ENCODE peak calls at places on chromosomes 6 and 20, in nine cellular contexts. One of them, this sample, is unnamed.

GRCh38 chr20:19868383-19868782 is 110.3 kb downstream of the RIN2 start:
- DNase-seq in adrenal gland: no peak
- DNase-seq in psoas muscle: no peak
- DNase-seq in Panc1: no peak
- DNase-seq in H9: no peak
- DNase-seq in A549: no peak
- DNase-seq in PC-3: no peak
- DNase-seq in colonic mucosa: no peak
- DNase-seq in brain microvascular endothelial cell: no peak
- DNase-seq in this sample: no peak

GRCh38 chr6:144158133-144158532 is 7.8 kb downstream of the STX11 start:
- DNase-seq in colonic mucosa: no peak
- DNase-seq in psoas muscle: no peak
- DNase-seq in A549: peak
- DNase-seq in H9: no peak
- DNase-seq in PC-3: peak
- DNase-seq in Panc1: no peak
- DNase-seq in brain microvascular endothelial cell: peak
- DNase-seq in adrenal gland: peak
- DNase-seq in this sample: peak

GRCh38 chr20:38115896-38116295 is 49.2 kb downstream of the TGM2 start:
- DNase-seq in psoas muscle: no peak
- DNase-seq in H9: no peak
- DNase-seq in colonic mucosa: no peak
- DNase-seq in adrenal gland: no peak
- DNase-seq in PC-3: no peak
- DNase-seq in Panc1: no peak
- DNase-seq in A549: no peak
- DNase-seq in brain microvascular endothelial cell: no peak
- DNase-seq in this sample: no peak

GRCh38 chr20:37879003-37879599 is 23.8 kb upstream of the VSTM2L start:
- DNase-seq in H9: no peak
- DNase-seq in brain microvascular endothelial cell: no peak
- DNase-seq in adrenal gland: no peak
- DNase-seq in Panc1: no peak
- DNase-seq in colonic mucosa: no peak
- DNase-seq in psoas muscle: peak
- DNase-seq in A549: no peak
- DNase-seq in PC-3: no peak
- DNase-seq in this sample: no peak

GRCh38 chr6:17504005-17504404 is 96.1 kb upstream of the FAM8A1 start:
- DNase-seq in Panc1: no peak
- DNase-seq in colonic mucosa: no peak
- DNase-seq in adrenal gland: no peak
- DNase-seq in A549: no peak
- DNase-seq in PC-3: no peak
- DNase-seq in brain microvascular endothelial cell: no peak
- DNase-seq in psoas muscle: no peak
- DNase-seq in H9: no peak
- DNase-seq in this sample: no peak

GRCh38 chr20:3235661-3236324 is 3.2 kb downstream of the SLC4A11 start:
- DNase-seq in brain microvascular endothelial cell: no peak
- DNase-seq in Panc1: no peak
- DNase-seq in H9: no peak
- DNase-seq in PC-3: peak
- DNase-seq in psoas muscle: no peak
- DNase-seq in adrenal gland: no peak
- DNase-seq in A549: no peak
- DNase-seq in colonic mucosa: no peak
- DNase-seq in this sample: peak

GRCh38 chr6:80547827-80548226 is 441.4 kb downstream of the BCKDHB start:
- DNase-seq in colonic mucosa: no peak
- DNase-seq in A549: no peak
- DNase-seq in Panc1: no peak
- DNase-seq in H9: no peak
- DNase-seq in PC-3: peak
- DNase-seq in psoas muscle: no peak
- DNase-seq in adrenal gland: no peak
- DNase-seq in brain microvascular endothelial cell: peak
- DNase-seq in this sample: no peak

GRCh38 chr6:23218751-23219150 is 649.4 kb downstream of the HDGFL1 start:
- DNase-seq in PC-3: no peak
- DNase-seq in A549: no peak
- DNase-seq in Panc1: no peak
- DNase-seq in psoas muscle: no peak
- DNase-seq in adrenal gland: no peak
- DNase-seq in H9: peak
- DNase-seq in brain microvascular endothelial cell: no peak
- DNase-seq in colonic mucosa: no peak
- DNase-seq in this sample: no peak

GRCh38 chr6:53290547-53291510 is 57.9 kb downstream of the ELOVL5 start:
- DNase-seq in adrenal gland: no peak
- DNase-seq in A549: no peak
- DNase-seq in colonic mucosa: no peak
- DNase-seq in PC-3: no peak
- DNase-seq in psoas muscle: no peak
- DNase-seq in brain microvascular endothelial cell: no peak
- DNase-seq in Panc1: no peak
- DNase-seq in H9: no peak
- DNase-seq in this sample: no peak

GRCh38 chr20:23637282-23638221 is at the start of gene CST3:
- DNase-seq in adrenal gland: peak
- DNase-seq in PC-3: peak
- DNase-seq in Panc1: peak
- DNase-seq in colonic mucosa: peak
- DNase-seq in psoas muscle: peak
- DNase-seq in A549: peak
- DNase-seq in H9: peak
- DNase-seq in brain microvascular endothelial cell: peak
- DNase-seq in this sample: peak

GRCh38 chr6:157885211-157885788 is 62.3 kb downstream of the SNX9 start:
- DNase-seq in psoas muscle: no peak
- DNase-seq in brain microvascular endothelial cell: no peak
- DNase-seq in colonic mucosa: no peak
- DNase-seq in adrenal gland: no peak
- DNase-seq in PC-3: no peak
- DNase-seq in Panc1: no peak
- DNase-seq in H9: no peak
- DNase-seq in A549: no peak
- DNase-seq in this sample: no peak

GRCh38 chr6:105397987-105398386 is 4.9 kb downstream of the PREP start:
- DNase-seq in colonic mucosa: no peak
- DNase-seq in H9: no peak
- DNase-seq in PC-3: no peak
- DNase-seq in brain microvascular endothelial cell: no peak
- DNase-seq in A549: no peak
- DNase-seq in adrenal gland: no peak
- DNase-seq in psoas muscle: no peak
- DNase-seq in Panc1: no peak
- DNase-seq in this sample: no peak

GRCh38 chr6:28303570-28303969 is 22.2 kb downstream of the PGBD1 start:
- DNase-seq in brain microvascular endothelial cell: no peak
- DNase-seq in adrenal gland: no peak
- DNase-seq in PC-3: no peak
- DNase-seq in H9: no peak
- DNase-seq in A549: no peak
- DNase-seq in psoas muscle: no peak
- DNase-seq in Panc1: no peak
- DNase-seq in colonic mucosa: no peak
- DNase-seq in this sample: no peak

GRCh38 chr20:40323411-40323810 is 365.6 kb downstream of the MAFB start:
- DNase-seq in Panc1: no peak
- DNase-seq in brain microvascular endothelial cell: no peak
- DNase-seq in H9: no peak
- DNase-seq in colonic mucosa: no peak
- DNase-seq in adrenal gland: peak
- DNase-seq in A549: no peak
- DNase-seq in psoas muscle: no peak
- DNase-seq in PC-3: no peak
- DNase-seq in this sample: peak

GRCh38 chr6:133698272-133698671 is 190.6 kb upstream of the TCF21 start:
- DNase-seq in A549: no peak
- DNase-seq in H9: no peak
- DNase-seq in psoas muscle: no peak
- DNase-seq in Panc1: no peak
- DNase-seq in adrenal gland: no peak
- DNase-seq in colonic mucosa: no peak
- DNase-seq in PC-3: no peak
- DNase-seq in brain microvascular endothelial cell: no peak
- DNase-seq in this sample: no peak

GRCh38 chr20:63738687-63739128 is 868 bp upstream of the SLC2A4RG start:
- DNase-seq in psoas muscle: peak
- DNase-seq in H9: peak
- DNase-seq in colonic mucosa: peak
- DNase-seq in Panc1: no peak
- DNase-seq in adrenal gland: peak
- DNase-seq in A549: no peak
- DNase-seq in brain microvascular endothelial cell: no peak
- DNase-seq in PC-3: no peak
- DNase-seq in this sample: no peak

GRCh38 chr20:62694868-62695267 is 13.8 kb upstream of the NTSR1 start:
- DNase-seq in Panc1: no peak
- DNase-seq in colonic mucosa: no peak
- DNase-seq in PC-3: no peak
- DNase-seq in brain microvascular endothelial cell: no peak
- DNase-seq in adrenal gland: no peak
- DNase-seq in psoas muscle: no peak
- DNase-seq in A549: no peak
- DNase-seq in H9: no peak
- DNase-seq in this sample: no peak

GRCh38 chr20:23492292-23492691 is 1.4 kb downstream of the CST8 start:
- DNase-seq in A549: no peak
- DNase-seq in brain microvascular endothelial cell: no peak
- DNase-seq in H9: no peak
- DNase-seq in adrenal gland: no peak
- DNase-seq in psoas muscle: no peak
- DNase-seq in PC-3: no peak
- DNase-seq in Panc1: no peak
- DNase-seq in colonic mucosa: no peak
- DNase-seq in this sample: no peak

GRCh38 chr6:3306848-3307247 is 48.1 kb downstream of the PSMG4 start:
- DNase-seq in A549: no peak
- DNase-seq in psoas muscle: no peak
- DNase-seq in PC-3: no peak
- DNase-seq in adrenal gland: no peak
- DNase-seq in colonic mucosa: no peak
- DNase-seq in H9: no peak
- DNase-seq in brain microvascular endothelial cell: no peak
- DNase-seq in Panc1: no peak
- DNase-seq in this sample: no peak
- H3K27ac ChIP-seq in A549: no peak
- H3K27ac ChIP-seq in psoas muscle: no peak
- H3K27ac ChIP-seq in PC-3: no peak
- H3K27ac ChIP-seq in adrenal gland: no peak
- H3K27ac ChIP-seq in colonic mucosa: no peak
- H3K27ac ChIP-seq in H9: no peak
- H3K27ac ChIP-seq in brain microvascular endothelial cell: no peak
- H3K27ac ChIP-seq in Panc1: no peak
- H3K27ac ChIP-seq in this sample: no peak

GRCh38 chr20:41747226-41747625 is 129.0 kb upstream of the CHD6 start:
- DNase-seq in brain microvascular endothelial cell: no peak
- DNase-seq in psoas muscle: no peak
- DNase-seq in PC-3: no peak
- DNase-seq in Panc1: no peak
- DNase-seq in H9: no peak
- DNase-seq in colonic mucosa: no peak
- DNase-seq in A549: no peak
- DNase-seq in adrenal gland: no peak
- DNase-seq in this sample: no peak

GRCh38 chr20:41750137-41750536 is 132.0 kb upstream of the CHD6 start:
- DNase-seq in brain microvascular endothelial cell: no peak
- DNase-seq in colonic mucosa: no peak
- DNase-seq in Panc1: no peak
- DNase-seq in adrenal gland: no peak
- DNase-seq in psoas muscle: no peak
- DNase-seq in A549: no peak
- DNase-seq in PC-3: no peak
- DNase-seq in H9: no peak
- DNase-seq in this sample: no peak

GRCh38 chr20:41748756-41749582 is 130.8 kb upstream of the CHD6 start:
- DNase-seq in A549: no peak
- DNase-seq in PC-3: no peak
- DNase-seq in brain microvascular endothelial cell: no peak
- DNase-seq in adrenal gland: no peak
- DNase-seq in psoas muscle: no peak
- DNase-seq in Panc1: no peak
- DNase-seq in H9: no peak
- DNase-seq in colonic mucosa: no peak
- DNase-seq in this sample: no peak

GRCh38 chr20:41748051-41748450 is 129.9 kb upstream of the CHD6 start:
- DNase-seq in brain microvascular endothelial cell: no peak
- DNase-seq in psoas muscle: no peak
- DNase-seq in A549: no peak
- DNase-seq in adrenal gland: no peak
- DNase-seq in H9: no peak
- DNase-seq in Panc1: no peak
- DNase-seq in colonic mucosa: no peak
- DNase-seq in PC-3: no peak
- DNase-seq in this sample: no peak

DNA sequence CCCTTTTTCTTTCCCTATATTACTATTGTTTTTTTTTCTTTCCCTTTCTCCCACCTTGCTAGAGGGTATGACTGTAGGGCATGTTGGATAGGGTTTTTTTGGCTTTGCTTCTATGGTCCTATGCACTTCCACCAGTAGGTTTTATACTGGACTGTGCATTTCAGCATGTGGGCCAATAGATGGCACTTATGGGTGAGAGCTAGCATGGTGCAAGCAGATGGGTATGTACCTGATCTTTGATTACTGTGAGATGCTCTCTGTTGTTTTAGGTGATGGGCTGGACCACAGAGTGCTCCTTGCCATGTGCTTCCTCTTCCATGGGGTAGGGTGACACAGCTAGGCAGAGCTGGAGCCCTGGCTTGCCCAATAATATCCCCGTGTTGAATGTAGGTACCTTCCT is 128.5 kb upstream of the CHD6 start:
- DNase-seq in PC-3: peak
- DNase-seq in psoas muscle: no peak
- DNase-seq in brain microvascular endothelial cell: no peak
- DNase-seq in adrenal gland: no peak
- DNase-seq in H9: no peak
- DNase-seq in colonic mucosa: no peak
- DNase-seq in A549: no peak
- DNase-seq in Panc1: no peak
- DNase-seq in this sample: no peak
- TF ChIP-seq CTCF in PC-3: no peak
- TF ChIP-seq CTCF in psoas muscle: no peak
- TF ChIP-seq CTCF in brain microvascular endothelial cell: no peak
- TF ChIP-seq CTCF in adrenal gland: no peak
- TF ChIP-seq CTCF in H9: peak
- TF ChIP-seq CTCF in colonic mucosa: no peak
- TF ChIP-seq CTCF in A549: no peak
- TF ChIP-seq CTCF in Panc1: no peak
- TF ChIP-seq CTCF in this sample: no peak

GRCh38 chr6:170031096-170031471 is 259.8 kb downstream of the DLL1 start:
- DNase-seq in H9: no peak
- DNase-seq in PC-3: peak
- DNase-seq in psoas muscle: no peak
- DNase-seq in adrenal gland: no peak
- DNase-seq in brain microvascular endothelial cell: no peak
- DNase-seq in Panc1: no peak
- DNase-seq in colonic mucosa: no peak
- DNase-seq in A549: no peak
- DNase-seq in this sample: no peak
- H3K27ac ChIP-seq in H9: no peak
- H3K27ac ChIP-seq in PC-3: peak
- H3K27ac ChIP-seq in psoas muscle: no peak
- H3K27ac ChIP-seq in adrenal gland: no peak
- H3K27ac ChIP-seq in brain microvascular endothelial cell: no peak
- H3K27ac ChIP-seq in Panc1: no peak
- H3K27ac ChIP-seq in colonic mucosa: no peak
- H3K27ac ChIP-seq in A549: no peak
- H3K27ac ChIP-seq in this sample: peak

GRCh38 chr20:61161649-61162210 is 90.3 kb upstream of the CDH4 start:
- DNase-seq in A549: no peak
- DNase-seq in psoas muscle: no peak
- DNase-seq in colonic mucosa: no peak
- DNase-seq in Panc1: no peak
- DNase-seq in H9: no peak
- DNase-seq in brain microvascular endothelial cell: no peak
- DNase-seq in PC-3: no peak
- DNase-seq in adrenal gland: no peak
- DNase-seq in this sample: no peak
- TF ChIP-seq CTCF in A549: peak
- TF ChIP-seq CTCF in psoas muscle: no peak
- TF ChIP-seq CTCF in colonic mucosa: no peak
- TF ChIP-seq CTCF in Panc1: no peak
- TF ChIP-seq CTCF in H9: no peak
- TF ChIP-seq CTCF in brain microvascular endothelial cell: peak
- TF ChIP-seq CTCF in PC-3: no peak
- TF ChIP-seq CTCF in adrenal gland: no peak
- TF ChIP-seq CTCF in this sample: no peak